ENCODE peak calls at places on chromosomes 6 and 20, in ten cellular contexts. One of them, this sample, is unnamed.

GRCh38 chr6:41937881-41938574 is 3.6 kb downstream of the CCND3 start:
- DNase-seq in body of pancreas: no peak
- DNase-seq in astrocyte of the cerebellum: no peak
- DNase-seq in stimulated activated CD8-positive, alpha-beta memory T cell treated with anti-CD3 and anti-CD28 coated beads, Interleukin-7, amount 100 ng/mL, for 24 hours: no peak
- DNase-seq in activated T-helper 2 cell treated with anti-CD3 and anti-CD28 coated beads, Interferon-gamma antibody, Interleukin-2, Interleukin-4, amounts not matched to agents 10 μg/mL and 5 μg/mL and 100 μg/mL, durations not matched to agents 14 hours and 24 hours and 36 hours: peak
- DNase-seq in hypothalamus: no peak
- DNase-seq in IMR-90: no peak
- DNase-seq in foreskin fibroblast: peak
- DNase-seq in spleen: no peak
- DNase-seq in pancreas: no peak
- DNase-seq in this sample: no peak

GRCh38 chr6:21103626-21104224 is 489.8 kb upstream of the SOX4 start:
- DNase-seq in body of pancreas: no peak
- DNase-seq in astrocyte of the cerebellum: no peak
- DNase-seq in stimulated activated CD8-positive, alpha-beta memory T cell treated with anti-CD3 and anti-CD28 coated beads, Interleukin-7, amount 100 ng/mL, for 24 hours: no peak
- DNase-seq in activated T-helper 2 cell treated with anti-CD3 and anti-CD28 coated beads, Interferon-gamma antibody, Interleukin-2, Interleukin-4, amounts not matched to agents 10 μg/mL and 5 μg/mL and 100 μg/mL, durations not matched to agents 14 hours and 24 hours and 36 hours: no peak
- DNase-seq in hypothalamus: no peak
- DNase-seq in IMR-90: peak
- DNase-seq in foreskin fibroblast: no peak
- DNase-seq in spleen: no peak
- DNase-seq in pancreas: no peak
- DNase-seq in this sample: no peak

GRCh38 chr20:21453676-21454075 is 56.4 kb upstream of the NKX2-4 start:
- DNase-seq in body of pancreas: no peak
- DNase-seq in astrocyte of the cerebellum: no peak
- DNase-seq in stimulated activated CD8-positive, alpha-beta memory T cell treated with anti-CD3 and anti-CD28 coated beads, Interleukin-7, amount 100 ng/mL, for 24 hours: no peak
- DNase-seq in activated T-helper 2 cell treated with anti-CD3 and anti-CD28 coated beads, Interferon-gamma antibody, Interleukin-2, Interleukin-4, amounts not matched to agents 10 μg/mL and 5 μg/mL and 100 μg/mL, durations not matched to agents 14 hours and 24 hours and 36 hours: no peak
- DNase-seq in hypothalamus: no peak
- DNase-seq in IMR-90: no peak
- DNase-seq in foreskin fibroblast: no peak
- DNase-seq in spleen: no peak
- DNase-seq in pancreas: no peak
- DNase-seq in this sample: peak

GRCh38 chr20:51775241-51775640 is 7.1 kb upstream of the ATP9A start:
- DNase-seq in body of pancreas: no peak
- DNase-seq in astrocyte of the cerebellum: no peak
- DNase-seq in stimulated activated CD8-positive, alpha-beta memory T cell treated with anti-CD3 and anti-CD28 coated beads, Interleukin-7, amount 100 ng/mL, for 24 hours: no peak
- DNase-seq in activated T-helper 2 cell treated with anti-CD3 and anti-CD28 coated beads, Interferon-gamma antibody, Interleukin-2, Interleukin-4, amounts not matched to agents 10 μg/mL and 5 μg/mL and 100 μg/mL, durations not matched to agents 14 hours and 24 hours and 36 hours: no peak
- DNase-seq in hypothalamus: no peak
- DNase-seq in IMR-90: no peak
- DNase-seq in foreskin fibroblast: no peak
- DNase-seq in spleen: no peak
- DNase-seq in pancreas: no peak
- DNase-seq in this sample: no peak

GRCh38 chr20:34112600-34113061 is 588 bp upstream of the EIF2S2 start:
- DNase-seq in body of pancreas: peak
- DNase-seq in astrocyte of the cerebellum: peak
- DNase-seq in stimulated activated CD8-positive, alpha-beta memory T cell treated with anti-CD3 and anti-CD28 coated beads, Interleukin-7, amount 100 ng/mL, for 24 hours: peak
- DNase-seq in activated T-helper 2 cell treated with anti-CD3 and anti-CD28 coated beads, Interferon-gamma antibody, Interleukin-2, Interleukin-4, amounts not matched to agents 10 μg/mL and 5 μg/mL and 100 μg/mL, durations not matched to agents 14 hours and 24 hours and 36 hours: no peak
- DNase-seq in hypothalamus: no peak
- DNase-seq in IMR-90: peak
- DNase-seq in foreskin fibroblast: peak
- DNase-seq in spleen: peak
- DNase-seq in pancreas: no peak
- DNase-seq in this sample: peak

GRCh38 chr6:141874930-141875602 is 257.7 kb upstream of the GJE1 start:
- DNase-seq in body of pancreas: no peak
- DNase-seq in astrocyte of the cerebellum: no peak
- DNase-seq in stimulated activated CD8-positive, alpha-beta memory T cell treated with anti-CD3 and anti-CD28 coated beads, Interleukin-7, amount 100 ng/mL, for 24 hours: no peak
- DNase-seq in activated T-helper 2 cell treated with anti-CD3 and anti-CD28 coated beads, Interferon-gamma antibody, Interleukin-2, Interleukin-4, amounts not matched to agents 10 μg/mL and 5 μg/mL and 100 μg/mL, durations not matched to agents 14 hours and 24 hours and 36 hours: no peak
- DNase-seq in hypothalamus: no peak
- DNase-seq in IMR-90: peak
- DNase-seq in foreskin fibroblast: peak
- DNase-seq in spleen: no peak
- DNase-seq in pancreas: no peak
- DNase-seq in this sample: peak

GRCh38 chr6:140867336-140867735 is 1265.4 kb upstream of the GJE1 start:
- DNase-seq in body of pancreas: no peak
- DNase-seq in astrocyte of the cerebellum: no peak
- DNase-seq in stimulated activated CD8-positive, alpha-beta memory T cell treated with anti-CD3 and anti-CD28 coated beads, Interleukin-7, amount 100 ng/mL, for 24 hours: no peak
- DNase-seq in activated T-helper 2 cell treated with anti-CD3 and anti-CD28 coated beads, Interferon-gamma antibody, Interleukin-2, Interleukin-4, amounts not matched to agents 10 μg/mL and 5 μg/mL and 100 μg/mL, durations not matched to agents 14 hours and 24 hours and 36 hours: no peak
- DNase-seq in hypothalamus: no peak
- DNase-seq in IMR-90: no peak
- DNase-seq in foreskin fibroblast: no peak
- DNase-seq in spleen: no peak
- DNase-seq in pancreas: no peak
- DNase-seq in this sample: no peak

GRCh38 chr6:110953633-110954303 is 4.7 kb upstream of the GTF3C6 start:
- DNase-seq in body of pancreas: no peak
- DNase-seq in astrocyte of the cerebellum: no peak
- DNase-seq in stimulated activated CD8-positive, alpha-beta memory T cell treated with anti-CD3 and anti-CD28 coated beads, Interleukin-7, amount 100 ng/mL, for 24 hours: no peak
- DNase-seq in activated T-helper 2 cell treated with anti-CD3 and anti-CD28 coated beads, Interferon-gamma antibody, Interleukin-2, Interleukin-4, amounts not matched to agents 10 μg/mL and 5 μg/mL and 100 μg/mL, durations not matched to agents 14 hours and 24 hours and 36 hours: no peak
- DNase-seq in hypothalamus: no peak
- DNase-seq in IMR-90: no peak
- DNase-seq in foreskin fibroblast: no peak
- DNase-seq in spleen: no peak
- DNase-seq in pancreas: no peak
- DNase-seq in this sample: no peak

GRCh38 chr20:21557246-21557982 is 43.5 kb upstream of the NKX2-2 start:
- DNase-seq in body of pancreas: no peak
- DNase-seq in astrocyte of the cerebellum: no peak
- DNase-seq in stimulated activated CD8-positive, alpha-beta memory T cell treated with anti-CD3 and anti-CD28 coated beads, Interleukin-7, amount 100 ng/mL, for 24 hours: no peak
- DNase-seq in activated T-helper 2 cell treated with anti-CD3 and anti-CD28 coated beads, Interferon-gamma antibody, Interleukin-2, Interleukin-4, amounts not matched to agents 10 μg/mL and 5 μg/mL and 100 μg/mL, durations not matched to agents 14 hours and 24 hours and 36 hours: peak
- DNase-seq in hypothalamus: no peak
- DNase-seq in IMR-90: no peak
- DNase-seq in foreskin fibroblast: no peak
- DNase-seq in spleen: no peak
- DNase-seq in pancreas: no peak
- DNase-seq in this sample: no peak

GRCh38 chr6:25014806-25015560 is 79.2 kb upstream of the RIPOR2 start:
- DNase-seq in body of pancreas: peak
- DNase-seq in astrocyte of the cerebellum: peak
- DNase-seq in stimulated activated CD8-positive, alpha-beta memory T cell treated with anti-CD3 and anti-CD28 coated beads, Interleukin-7, amount 100 ng/mL, for 24 hours: no peak
- DNase-seq in activated T-helper 2 cell treated with anti-CD3 and anti-CD28 coated beads, Interferon-gamma antibody, Interleukin-2, Interleukin-4, amounts not matched to agents 10 μg/mL and 5 μg/mL and 100 μg/mL, durations not matched to agents 14 hours and 24 hours and 36 hours: no peak
- DNase-seq in hypothalamus: no peak
- DNase-seq in IMR-90: peak
- DNase-seq in foreskin fibroblast: peak
- DNase-seq in spleen: no peak
- DNase-seq in pancreas: no peak
- DNase-seq in this sample: peak

GRCh38 chr20:11880694-11881093 is 37.0 kb upstream of the BTBD3 start:
- DNase-seq in body of pancreas: no peak
- DNase-seq in astrocyte of the cerebellum: no peak
- DNase-seq in stimulated activated CD8-positive, alpha-beta memory T cell treated with anti-CD3 and anti-CD28 coated beads, Interleukin-7, amount 100 ng/mL, for 24 hours: no peak
- DNase-seq in activated T-helper 2 cell treated with anti-CD3 and anti-CD28 coated beads, Interferon-gamma antibody, Interleukin-2, Interleukin-4, amounts not matched to agents 10 μg/mL and 5 μg/mL and 100 μg/mL, durations not matched to agents 14 hours and 24 hours and 36 hours: no peak
- DNase-seq in hypothalamus: no peak
- DNase-seq in IMR-90: no peak
- DNase-seq in foreskin fibroblast: no peak
- DNase-seq in spleen: no peak
- DNase-seq in pancreas: no peak
- DNase-seq in this sample: no peak

GRCh38 chr6:6333498-6333897 is 13.0 kb upstream of the F13A1 start:
- DNase-seq in body of pancreas: peak
- DNase-seq in astrocyte of the cerebellum: no peak
- DNase-seq in stimulated activated CD8-positive, alpha-beta memory T cell treated with anti-CD3 and anti-CD28 coated beads, Interleukin-7, amount 100 ng/mL, for 24 hours: no peak
- DNase-seq in activated T-helper 2 cell treated with anti-CD3 and anti-CD28 coated beads, Interferon-gamma antibody, Interleukin-2, Interleukin-4, amounts not matched to agents 10 μg/mL and 5 μg/mL and 100 μg/mL, durations not matched to agents 14 hours and 24 hours and 36 hours: no peak
- DNase-seq in hypothalamus: no peak
- DNase-seq in IMR-90: no peak
- DNase-seq in foreskin fibroblast: peak
- DNase-seq in spleen: no peak
- DNase-seq in pancreas: no peak
- DNase-seq in this sample: no peak

GRCh38 chr20:38187512-38187911 is 22.4 kb upstream of the TGM2 start:
- DNase-seq in body of pancreas: no peak
- DNase-seq in astrocyte of the cerebellum: no peak
- DNase-seq in stimulated activated CD8-positive, alpha-beta memory T cell treated with anti-CD3 and anti-CD28 coated beads, Interleukin-7, amount 100 ng/mL, for 24 hours: no peak
- DNase-seq in activated T-helper 2 cell treated with anti-CD3 and anti-CD28 coated beads, Interferon-gamma antibody, Interleukin-2, Interleukin-4, amounts not matched to agents 10 μg/mL and 5 μg/mL and 100 μg/mL, durations not matched to agents 14 hours and 24 hours and 36 hours: no peak
- DNase-seq in hypothalamus: no peak
- DNase-seq in IMR-90: peak
- DNase-seq in foreskin fibroblast: no peak
- DNase-seq in spleen: no peak
- DNase-seq in pancreas: no peak
- DNase-seq in this sample: peak

GRCh38 chr6:46491789-46492547 is 719 bp upstream of the RCAN2 start:
- DNase-seq in body of pancreas: peak
- DNase-seq in astrocyte of the cerebellum: no peak
- DNase-seq in stimulated activated CD8-positive, alpha-beta memory T cell treated with anti-CD3 and anti-CD28 coated beads, Interleukin-7, amount 100 ng/mL, for 24 hours: no peak
- DNase-seq in activated T-helper 2 cell treated with anti-CD3 and anti-CD28 coated beads, Interferon-gamma antibody, Interleukin-2, Interleukin-4, amounts not matched to agents 10 μg/mL and 5 μg/mL and 100 μg/mL, durations not matched to agents 14 hours and 24 hours and 36 hours: no peak
- DNase-seq in hypothalamus: peak
- DNase-seq in IMR-90: peak
- DNase-seq in foreskin fibroblast: peak
- DNase-seq in spleen: peak
- DNase-seq in pancreas: peak
- DNase-seq in this sample: peak

GRCh38 chr6:34143884-34144580 is 1.9 kb downstream of the GRM4 start:
- DNase-seq in body of pancreas: peak
- DNase-seq in astrocyte of the cerebellum: no peak
- DNase-seq in stimulated activated CD8-positive, alpha-beta memory T cell treated with anti-CD3 and anti-CD28 coated beads, Interleukin-7, amount 100 ng/mL, for 24 hours: no peak
- DNase-seq in activated T-helper 2 cell treated with anti-CD3 and anti-CD28 coated beads, Interferon-gamma antibody, Interleukin-2, Interleukin-4, amounts not matched to agents 10 μg/mL and 5 μg/mL and 100 μg/mL, durations not matched to agents 14 hours and 24 hours and 36 hours: no peak
- DNase-seq in hypothalamus: no peak
- DNase-seq in IMR-90: no peak
- DNase-seq in foreskin fibroblast: peak
- DNase-seq in spleen: peak
- DNase-seq in pancreas: no peak
- DNase-seq in this sample: peak

GRCh38 chr6:116741571-116741970 is 23.9 kb downstream of the FAM162B start:
- DNase-seq in body of pancreas: no peak
- DNase-seq in astrocyte of the cerebellum: no peak
- DNase-seq in stimulated activated CD8-positive, alpha-beta memory T cell treated with anti-CD3 and anti-CD28 coated beads, Interleukin-7, amount 100 ng/mL, for 24 hours: no peak
- DNase-seq in activated T-helper 2 cell treated with anti-CD3 and anti-CD28 coated beads, Interferon-gamma antibody, Interleukin-2, Interleukin-4, amounts not matched to agents 10 μg/mL and 5 μg/mL and 100 μg/mL, durations not matched to agents 14 hours and 24 hours and 36 hours: no peak
- DNase-seq in hypothalamus: no peak
- DNase-seq in IMR-90: no peak
- DNase-seq in foreskin fibroblast: no peak
- DNase-seq in spleen: no peak
- DNase-seq in pancreas: no peak
- DNase-seq in this sample: no peak

GRCh38 chr6:1263850-1264377 is 48.0 kb upstream of the FOXQ1 start:
- DNase-seq in body of pancreas: no peak
- DNase-seq in astrocyte of the cerebellum: no peak
- DNase-seq in stimulated activated CD8-positive, alpha-beta memory T cell treated with anti-CD3 and anti-CD28 coated beads, Interleukin-7, amount 100 ng/mL, for 24 hours: no peak
- DNase-seq in activated T-helper 2 cell treated with anti-CD3 and anti-CD28 coated beads, Interferon-gamma antibody, Interleukin-2, Interleukin-4, amounts not matched to agents 10 μg/mL and 5 μg/mL and 100 μg/mL, durations not matched to agents 14 hours and 24 hours and 36 hours: no peak
- DNase-seq in hypothalamus: no peak
- DNase-seq in IMR-90: no peak
- DNase-seq in foreskin fibroblast: peak
- DNase-seq in spleen: no peak
- DNase-seq in pancreas: no peak
- DNase-seq in this sample: no peak